ENCODE peak calls at places on chromosomes 7 and 10, in four cellular contexts. U is HepG2, F is HEK293T, J is K562. R is an unnamed sample.
A peak's percentile ranks its signal among the peaks of the same experiment; 100 is the strongest.

GRCh38 chr7:77238703-77239136 is 39.1 kb upstream of the FGL2 start:
- DNase-seq in U (no peak), J (no peak), F (no peak), R (no peak)

GRCh38 chr7:122200888-122201287 is 56.8 kb upstream of the AASS start:
- DNase-seq in F (no peak), J (no peak), U (no peak), R (no peak)

GRCh38 chr7:69947998-69948397 is 349.7 kb downstream of the AUTS2 start:
- DNase-seq in J (no peak), U (no peak), F (no peak), R (no peak)

GRCh38 chr10:60846173-60846572 is 67.9 kb downstream of the CDK1 start:
- DNase-seq in J (no peak), F (no peak), U (peak; percentile 9), R (no peak)

GRCh38 chr7:93594250-93594649 is 19.7 kb upstream of the CALCR start:
- DNase-seq in J (no peak), U (no peak), F (no peak), R (no peak)

GRCh38 chr10:108327706-108328105 is 1163.2 kb upstream of the SORCS1 start:
- DNase-seq in J (no peak), F (no peak), U (no peak), R (no peak)

GRCh38 chr7:96167424-96167823 is 154.5 kb downstream of the SLC25A13 start:
- DNase-seq in U (no peak), F (no peak), J (no peak), R (no peak)

GRCh38 chr7:69457912-69458491 is 140.3 kb upstream of the AUTS2 start:
- DNase-seq in F (peak; percentile 10), J (no peak), U (no peak), R (peak; percentile 41)

GRCh38 chr10:73759512-73760115 is 15.4 kb downstream of the SEC24C start:
- DNase-seq in U (no peak), J (no peak), F (no peak), R (no peak)

GRCh38 chr7:157357129-157358040 is 20.6 kb downstream of the DNAJB6 start:
- DNase-seq in J (no peak), U (no peak), F (no peak), R (no peak)

GRCh38 chr10:51273572-51273971 is 199.3 kb downstream of the PRKG1 start:
- DNase-seq in J (no peak), U (no peak), F (no peak), R (no peak)

GRCh38 chr7:48274662-48275061 is 103.4 kb downstream of the ABCA13 start:
- DNase-seq in U (no peak), J (no peak), F (no peak), R (no peak)

GRCh38 chr7:76262683-76263402 is 39.6 kb upstream of the HSPB1 start:
- DNase-seq in F (peak; percentile 59), U (peak; percentile 68), J (peak; percentile 86), R (peak; percentile 82)

GRCh38 chr7:142626420-142627035 is 122.7 kb upstream of the PRSS1 start:
- DNase-seq in U (peak; percentile 25), J (peak; percentile 80), F (peak; percentile 68), R (peak; percentile 89)

GRCh38 chr7:79292834-79293233 is 160.6 kb downstream of the MAGI2 start:
- DNase-seq in U (no peak), J (no peak), F (no peak), R (no peak)
- TF ChIP-seq ELF4 in U (no peak), J (no peak), F (no peak), R (no peak)

GRCh38 chr10:90437452-90437851 is 420.4 kb downstream of the HTR7 start:
- DNase-seq in F (no peak), U (no peak), J (no peak), R (no peak)
- TF ChIP-seq ELF4 in F (no peak), U (no peak), J (no peak), R (no peak)

DNA sequence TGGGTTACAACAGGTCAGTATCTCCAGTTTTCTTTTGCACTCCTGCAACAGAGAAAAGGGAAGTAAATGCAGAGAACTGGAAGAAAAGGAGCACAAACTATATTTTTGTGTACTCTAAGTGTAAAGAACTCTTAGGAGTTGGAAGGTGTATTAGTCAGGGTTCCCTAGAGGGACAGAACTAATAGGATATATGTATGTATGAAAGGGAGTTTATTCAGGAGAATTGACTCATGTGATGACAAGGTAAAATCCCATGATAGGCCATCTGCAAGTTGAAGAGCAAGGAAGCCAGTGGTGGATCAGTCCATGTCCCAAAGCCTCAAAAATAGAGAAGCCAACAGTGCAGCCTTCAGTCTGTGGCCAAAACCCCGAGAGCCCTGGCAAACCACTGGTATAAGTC is 22.6 kb upstream of the RAB18 start:
- DNase-seq in U (no peak), J (no peak), F (no peak), R (no peak)
- TF ChIP-seq ELF4 in U (no peak), J (no peak), F (no peak), R (no peak)

GRCh38 chr10:85612378-85612775 is 754.2 kb downstream of the GRID1 start:
- DNase-seq in J (no peak), F (no peak), U (no peak), R (no peak)
- TF ChIP-seq ELF4 in J (no peak), F (no peak), U (no peak), R (no peak)

GRCh38 chr10:25231751-25232150 is 57.0 kb downstream of the GPR158 start:
- DNase-seq in J (no peak), F (no peak), U (no peak), R (no peak)

GRCh38 chr10:25232229-25232628 is 57.4 kb downstream of the GPR158 start:
- DNase-seq in J (no peak), U (no peak), F (no peak), R (no peak)

GRCh38 chr10:25222085-25222660 is 47.4 kb downstream of the GPR158 start:
- DNase-seq in U (no peak), J (no peak), F (no peak), R (no peak)

GRCh38 chr10:25226775-25227682 is 52.2 kb downstream of the GPR158 start:
- DNase-seq in U (peak; percentile 21), F (peak; percentile 35), J (peak; percentile 63), R (peak; percentile 41)
- TF ChIP-seq ELF4 in U (no peak), F (no peak), J (no peak), R (no peak)

GRCh38 chr10:6518791-6519430 is 61.2 kb downstream of the PRKCQ start:
- DNase-seq in U (no peak), F (no peak), J (no peak), R (no peak)
- TF ChIP-seq ELF4 in U (no peak), F (no peak), J (no peak), R (no peak)

R was measured in WTC11.